ENCODE peak calls at places on chromosomes 13 and 19, in six cellular contexts. L, O, C, Q, B and D are unnamed samples.

GRCh38 chr13:52348081-52348480 is 57.9 kb downstream of the THSD1 start:
- DNase-seq in L (peak), O (no peak), C (peak), B (no peak), Q (no peak), D (no peak)

GRCh38 chr19:11203194-11204075 is 6.1 kb upstream of the KANK2 start:
- DNase-seq in B (peak), O (peak), L (peak), Q (peak), C (peak), D (peak)

GRCh38 chr19:46009530-46010510 is 13.0 kb downstream of the PGLYRP1 start:
- DNase-seq in B (peak), L (no peak), C (peak), O (peak), Q (peak), D (peak)

GRCh38 chr13:23969672-23970071 is 72.4 kb upstream of the C1QTNF9B start:
- DNase-seq in Q (no peak), C (no peak), B (no peak), O (peak), L (no peak), D (no peak)

GRCh38 chr19:11457831-11458230 is 22.4 kb downstream of the PRKCSH start:
- DNase-seq in B (no peak), Q (no peak), L (no peak), C (no peak), O (no peak), D (no peak)

GRCh38 chr19:18809149-18809978 is 18.3 kb upstream of the COMP start:
- DNase-seq in O (peak), C (peak), Q (no peak), B (peak), L (peak), D (no peak)

GRCh38 chr13:75788494-75788991 is 152.4 kb downstream of the LMO7 start:
- DNase-seq in Q (no peak), C (peak), L (peak), O (no peak), B (peak), D (no peak)

GRCh38 chr13:64278493-64278892 is 2862.8 kb upstream of the PCDH20 start:
- DNase-seq in B (no peak), L (no peak), O (no peak), Q (no peak), C (no peak), D (peak)

GRCh38 chr13:96003304-96003703 is 49.9 kb downstream of the UGGT2 start:
- DNase-seq in C (no peak), L (no peak), Q (no peak), O (peak), B (no peak), D (peak)

GRCh38 chr19:37361994-37362393 is 8.9 kb upstream of the ZNF527 start:
- DNase-seq in Q (no peak), B (no peak), O (no peak), C (peak), L (no peak), D (no peak)

GRCh38 chr19:52689804-52690394 is 44.9 kb downstream of the ZNF611 start:
- DNase-seq in C (peak), B (peak), O (peak), L (no peak), Q (no peak), D (no peak)

GRCh38 chr19:18700501-18701249 is 17.2 kb downstream of the CRTC1 start:
- DNase-seq in B (peak), O (peak), L (peak), C (peak), Q (peak), D (no peak)

GRCh38 chr19:52943134-52943883 is 19.4 kb downstream of the ZNF816 start:
- DNase-seq in L (no peak), B (no peak), Q (no peak), C (no peak), O (no peak), D (no peak)

GRCh38 chr19:54462713-54463530 is 656 bp downstream of the LENG9 start:
- DNase-seq in C (peak), Q (peak), O (peak), B (peak), L (no peak), D (peak)

GRCh38 chr13:70415141-70415540 is 306.9 kb upstream of the KLHL1 start:
- DNase-seq in Q (no peak), O (peak), C (no peak), B (no peak), L (no peak), D (no peak)

GRCh38 chr19:54541712-54542111 is 31.9 kb upstream of the LILRA2 start:
- DNase-seq in O (no peak), C (no peak), Q (no peak), B (no peak), L (no peak), D (no peak)

GRCh38 chr13:98978280-98978679 is 416 bp upstream of the DOCK9 start:
- DNase-seq in L (no peak), O (no peak), C (peak), Q (no peak), B (no peak), D (peak)

GRCh38 chr13:91468301-91468700 is 69.9 kb downstream of the GPC5 start:
- DNase-seq in L (no peak), Q (no peak), C (no peak), B (no peak), O (no peak), D (peak)

GRCh38 chr13:92137519-92137918 is 739.1 kb downstream of the GPC5 start:
- DNase-seq in B (no peak), O (no peak), C (no peak), Q (no peak), L (no peak), D (no peak)

GRCh38 chr19:6663236-6664187 is 6.4 kb downstream of the TNFSF14 start:
- DNase-seq in L (peak), B (no peak), C (peak), O (no peak), Q (no peak), D (peak)